ENCODE peak calls at places on chromosomes 4 and X, in four cellular contexts. H is HepG2, D is K562, F is GM12878. M is an unnamed sample.

GRCh38 chr4:13907255-13907751 is 279.8 kb upstream of the BOD1L1 start:
- DNase-seq in H (peak), D (no peak), F (no peak), M (peak)

GRCh38 chr4:155009288-155009687 is 199.1 kb upstream of the NPY2R start:
- DNase-seq in H (no peak), D (no peak), F (no peak), M (no peak)

GRCh38 chrX:58025979-58026378 is 115.7 kb upstream of the ZXDA start:
- DNase-seq in H (peak), D (peak), F (no peak), M (peak)

GRCh38 chr4:125265846-125266245 is 48.9 kb upstream of the FAT4 start:
- DNase-seq in H (no peak), D (no peak), F (no peak), M (no peak)

GRCh38 chr4:156146581-156146980 is 192.9 kb upstream of the CTSO start:
- DNase-seq in H (no peak), D (no peak), F (no peak), M (no peak)

GRCh38 chr4:105912633-105913032 is 17.4 kb downstream of the NPNT start:
- DNase-seq in H (no peak), D (no peak), F (no peak), M (no peak)

GRCh38 chr4:146647615-146648383 is 9.1 kb downstream of the POU4F2 start:
- DNase-seq in H (no peak), D (no peak), F (no peak), M (peak)

GRCh38 chr4:39936565-39937418 is 40.9 kb downstream of the PDS5A start:
- DNase-seq in H (no peak), D (no peak), F (no peak), M (peak)

GRCh38 chr4:48033825-48034413 is 17.3 kb downstream of the NIPAL1 start:
- DNase-seq in H (peak), D (peak), F (no peak), M (peak)

GRCh38 chr4:124890522-124890921 is 178.0 kb upstream of the ANKRD50 start:
- DNase-seq in H (no peak), D (no peak), F (no peak), M (no peak)

GRCh38 chr4:189278559-189279165 is 662.0 kb upstream of the FRG1 start:
- DNase-seq in H (no peak), D (no peak), F (no peak), M (no peak)

GRCh38 chrX:96909291-96909690 is 25.6 kb downstream of the RPA4 start:
- DNase-seq in H (no peak), D (no peak), F (no peak), M (peak)

GRCh38 chr4:109434007-109434792 is 585 bp downstream of the SEC24B start:
- DNase-seq in H (peak), D (peak), F (no peak), M (peak)

GRCh38 chr4:169975837-169976796 is 50.1 kb downstream of the MFAP3L start:
- DNase-seq in H (peak), D (no peak), F (no peak), M (no peak)

GRCh38 chr4:148574502-148574901 is 132.3 kb upstream of the NR3C2 start:
- DNase-seq in H (no peak), D (no peak), F (no peak), M (no peak)

GRCh38 chr4:72430050-72430449 is 139.0 kb downstream of the ADAMTS3 start:
- DNase-seq in H (no peak), D (no peak), F (no peak), M (no peak)

GRCh38 chr4:77336411-77337142 is 179.6 kb downstream of the CCNG2 start:
- DNase-seq in H (no peak), D (no peak), F (no peak), M (no peak)

GRCh38 chrX:32673193-32673592 is 538.2 kb downstream of the DMD start:
- DNase-seq in H (peak), D (no peak), F (no peak), M (peak)

GRCh38 chr4:41957634-41958033 is 22.4 kb downstream of the TMEM33 start:
- DNase-seq in H (peak), D (peak), F (peak), M (peak)

GRCh38 chr4:137124278-137124932 is 407.9 kb downstream of the PCDH18 start:
- DNase-seq in H (peak), D (peak), F (peak), M (peak)

GRCh38 chr4:105923507-105924238 is 28.4 kb downstream of the NPNT start:
- DNase-seq in H (no peak), D (no peak), F (no peak), M (no peak)

GRCh38 chrX:14051416-14051815 is 21.7 kb upstream of the GEMIN8 start:
- DNase-seq in H (no peak), D (no peak), F (no peak), M (no peak)

GRCh38 chrX:140091276-140091886 is 126.1 kb upstream of the CXorf66 start:
- DNase-seq in H (no peak), D (peak), F (no peak), M (peak)

GRCh38 chrX:117633277-117633676 is 483.3 kb downstream of the KLHL13 start:
- DNase-seq in H (no peak), D (no peak), F (no peak), M (no peak)

GRCh38 chr4:177070533-177070932 is 239.1 kb upstream of the NEIL3 start:
- DNase-seq in H (no peak), D (no peak), F (no peak), M (no peak)

GRCh38 chr4:138724530-138724929 is 291.1 kb upstream of the NOCT start:
- DNase-seq in H (no peak), D (no peak), F (no peak), M (peak)

GRCh38 chr4:149574973-149575372 is 240.7 kb downstream of the IQCM start:
- DNase-seq in H (no peak), D (no peak), F (peak), M (no peak)

GRCh38 chr4:176273741-176274140 is 4.7 kb upstream of the ASB5 start:
- DNase-seq in H (no peak), D (no peak), F (no peak), M (no peak)

GRCh38 chr4:108512615-108513505 is 107.5 kb upstream of the RPL34 start:
- DNase-seq in H (peak), D (peak), F (no peak), M (peak)

GRCh38 chrX:68832516-68833447 is 4.0 kb downstream of the EFNB1 start:
- DNase-seq in H (no peak), D (no peak), F (no peak), M (peak)

GRCh38 chr4:145544998-145545397 is 63.3 kb downstream of the SMAD1 start:
- DNase-seq in H (no peak), D (no peak), F (no peak), M (no peak)

GRCh38 chr4:81632581-81633247 is 161.0 kb upstream of the RASGEF1B start:
- DNase-seq in H (no peak), D (no peak), F (no peak), M (no peak)

GRCh38 chrX:106608016-106608415 is 3.8 kb upstream of the RADX start:
- DNase-seq in H (no peak), D (no peak), F (no peak), M (peak)

GRCh38 chr4:106312997-106313522 is 2.9 kb downstream of the TBCK start:
- DNase-seq in H (no peak), D (peak), F (no peak), M (no peak)

GRCh38 chrX:136205882-136206281 is 45.3 kb downstream of the MAP7D3 start:
- DNase-seq in H (no peak), D (no peak), F (no peak), M (peak)

GRCh38 chrX:136202889-136203288 is 48.3 kb downstream of the MAP7D3 start:
- DNase-seq in H (no peak), D (no peak), F (no peak), M (no peak)

GRCh38 chrX:136203438-136203837 is 47.8 kb downstream of the MAP7D3 start:
- DNase-seq in H (no peak), D (no peak), F (no peak), M (no peak)

GRCh38 chrX:136206916-136207315 is 44.3 kb downstream of the MAP7D3 start:
- DNase-seq in H (no peak), D (no peak), F (no peak), M (no peak)

GRCh38 chrX:136204571-136204970 is 46.6 kb downstream of the MAP7D3 start:
- DNase-seq in H (no peak), D (no peak), F (no peak), M (peak)
- TF ChIP-seq POLR2AphosphoS5 in H (no peak), D (no peak), F (no peak), M (no peak)

GRCh38 chr4:183438458-183439113 is 5.8 kb upstream of the CDKN2AIP start:
- DNase-seq in H (peak), D (no peak), F (no peak), M (no peak)
- TF ChIP-seq JUNB in H (no peak), D (no peak), F (no peak), M (no peak)

GRCh38 chr4:168930413-168931196 is 79.5 kb downstream of the CBR4 start:
- DNase-seq in H (no peak), D (no peak), F (no peak), M (no peak)
- TF ChIP-seq POLR2AphosphoS5 in H (no peak), D (no peak), F (no peak), M (no peak)

GRCh38 chr4:7379719-7380118 is 55.0 kb downstream of the PSAPL1 start:
- DNase-seq in H (no peak), D (no peak), F (no peak), M (no peak)

GRCh38 chr4:7375427-7375826 is 59.3 kb downstream of the PSAPL1 start:
- DNase-seq in H (no peak), D (no peak), F (no peak), M (no peak)

GRCh38 chr4:7374571-7374970 is 60.2 kb downstream of the PSAPL1 start:
- DNase-seq in H (no peak), D (no peak), F (no peak), M (no peak)

GRCh38 chr4:7379161-7379560 is 55.6 kb downstream of the PSAPL1 start:
- DNase-seq in H (no peak), D (no peak), F (no peak), M (no peak)

GRCh38 chr4:7377223-7377865 is 57.4 kb downstream of the PSAPL1 start:
- DNase-seq in H (no peak), D (no peak), F (no peak), M (no peak)
- TF ChIP-seq JUNB in H (no peak), D (no peak), F (no peak), M (no peak)

GRCh38 chr4:55510685-55511084 is 36.0 kb downstream of the CLOCK start:
- DNase-seq in H (no peak), D (no peak), F (no peak), M (no peak)
- TF ChIP-seq POLR2AphosphoS5 in H (no peak), D (no peak), F (no peak), M (no peak)

DNA sequence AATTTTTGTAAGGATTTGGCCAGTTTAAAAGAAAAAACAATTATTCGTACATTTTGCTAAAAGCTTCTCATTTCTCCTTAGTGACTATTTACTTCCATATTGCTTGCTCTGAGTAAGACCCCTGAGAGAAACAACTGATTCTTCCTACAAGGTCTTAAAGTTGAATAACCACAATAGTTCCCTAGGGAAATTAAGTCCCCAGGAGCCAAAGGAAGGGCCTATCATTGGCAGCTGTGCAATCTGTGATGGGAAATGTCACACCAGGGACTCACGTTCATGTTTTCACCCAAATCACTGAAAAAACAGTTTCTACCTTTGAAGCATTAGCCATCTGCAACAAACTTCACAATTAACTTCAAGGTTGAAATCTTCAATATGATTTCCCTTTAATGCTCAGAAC is 66.7 kb downstream of the JADE1 start:
- DNase-seq in H (no peak), D (no peak), F (no peak), M (no peak)
- TF ChIP-seq JUNB in H (no peak), D (no peak), F (no peak), M (no peak)

DNA sequence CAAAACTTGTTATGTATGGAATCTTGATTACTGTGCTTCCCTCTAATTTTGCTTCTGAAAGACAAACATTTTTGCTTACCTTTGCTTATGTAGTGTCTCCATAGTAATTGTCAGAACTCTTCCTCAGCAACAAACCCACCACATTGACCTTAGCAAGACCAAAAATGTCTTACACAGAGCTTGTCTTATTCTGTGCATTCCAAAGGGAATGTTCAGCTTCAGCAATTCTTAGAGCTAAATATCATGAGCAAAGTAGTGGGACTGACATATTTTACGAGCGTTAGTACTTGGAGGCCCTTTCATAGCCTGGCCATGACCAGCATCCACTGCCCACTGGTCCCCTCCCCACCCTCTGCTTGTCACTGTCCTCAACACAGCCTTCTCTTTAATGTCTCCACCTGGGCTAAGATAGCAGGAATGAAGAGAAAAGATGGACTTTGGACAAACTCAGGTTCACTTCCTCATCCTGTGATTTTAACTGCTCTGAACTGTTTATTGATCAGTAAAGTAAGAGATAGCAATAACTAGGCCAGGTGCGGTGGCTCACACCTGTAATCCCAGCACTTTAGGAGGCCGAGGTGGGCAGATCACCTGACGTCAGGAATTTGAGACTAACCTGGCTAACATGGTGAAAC is 15.5 kb upstream of the SH3D19 start:
- DNase-seq in H (no peak), D (no peak), F (no peak), M (no peak)
- TF ChIP-seq POLR2AphosphoS5 in H (no peak), D (no peak), F (no peak), M (no peak)

M was measured in GM23338.